ENCODE peak calls at places on chromosome 7, in seven cellular contexts. One of them, this sample, is unnamed. For H3K4me1, the result is how much of the 10 kb centered on the place peaks cover.

GRCh38 chr7:21617916-21618390 is 75.1 kb downstream of the DNAH11 start:
- DNase-seq in ovary: peak
- DNase-seq in hepatocyte: peak
- DNase-seq in aorta: peak
- DNase-seq in suprapubic skin: no peak
- DNase-seq in heart left ventricle: peak
- DNase-seq in tibial nerve: peak
- DNase-seq in this sample: peak

GRCh38 chr7:134195252-134195651 is 68.1 kb downstream of the LRGUK start:
- DNase-seq in hepatocyte: no peak
- DNase-seq in tibial nerve: no peak
- DNase-seq in ovary: no peak
- DNase-seq in aorta: no peak
- DNase-seq in heart left ventricle: no peak
- DNase-seq in suprapubic skin: no peak
- DNase-seq in this sample: no peak

GRCh38 chr7:23956769-23957556 is 246.9 kb downstream of the STK31 start:
- DNase-seq in ovary: no peak
- DNase-seq in suprapubic skin: no peak
- DNase-seq in heart left ventricle: no peak
- DNase-seq in tibial nerve: no peak
- DNase-seq in hepatocyte: peak
- DNase-seq in aorta: no peak
- DNase-seq in this sample: no peak

GRCh38 chr7:82821037-82821436 is 341.6 kb downstream of the PCLO start:
- DNase-seq in aorta: no peak
- DNase-seq in heart left ventricle: no peak
- DNase-seq in ovary: no peak
- DNase-seq in suprapubic skin: no peak
- DNase-seq in hepatocyte: no peak
- DNase-seq in tibial nerve: no peak
- DNase-seq in this sample: no peak

GRCh38 chr7:18345641-18346234 is 149.8 kb upstream of the HDAC9 start:
- DNase-seq in suprapubic skin: no peak
- DNase-seq in hepatocyte: peak
- DNase-seq in aorta: no peak
- DNase-seq in heart left ventricle: no peak
- DNase-seq in tibial nerve: peak
- DNase-seq in ovary: no peak
- DNase-seq in this sample: no peak

GRCh38 chr7:80087051-80087767 is 47.4 kb upstream of the GNAI1 start:
- DNase-seq in heart left ventricle: no peak
- DNase-seq in tibial nerve: no peak
- DNase-seq in hepatocyte: no peak
- DNase-seq in ovary: no peak
- DNase-seq in aorta: no peak
- DNase-seq in suprapubic skin: no peak
- DNase-seq in this sample: no peak

GRCh38 chr7:137408096-137408495 is 64.6 kb upstream of the PTN start:
- DNase-seq in heart left ventricle: no peak
- DNase-seq in aorta: no peak
- DNase-seq in suprapubic skin: no peak
- DNase-seq in ovary: no peak
- DNase-seq in hepatocyte: no peak
- DNase-seq in tibial nerve: no peak
- DNase-seq in this sample: no peak

GRCh38 chr7:108347616-108348015 is 108.6 kb downstream of the NRCAM start:
- DNase-seq in hepatocyte: peak
- DNase-seq in heart left ventricle: no peak
- DNase-seq in suprapubic skin: no peak
- DNase-seq in ovary: no peak
- DNase-seq in tibial nerve: no peak
- DNase-seq in aorta: no peak
- DNase-seq in this sample: no peak

GRCh38 chr7:8117195-8117594 is 144.8 kb downstream of the ICA1 start:
- DNase-seq in heart left ventricle: no peak
- DNase-seq in hepatocyte: no peak
- DNase-seq in ovary: no peak
- DNase-seq in aorta: no peak
- DNase-seq in suprapubic skin: no peak
- DNase-seq in tibial nerve: no peak
- DNase-seq in this sample: no peak

GRCh38 chr7:44990520-44991023 is 9.4 kb upstream of the CCM2 start:
- DNase-seq in aorta: no peak
- DNase-seq in heart left ventricle: no peak
- DNase-seq in tibial nerve: no peak
- DNase-seq in suprapubic skin: no peak
- DNase-seq in ovary: no peak
- DNase-seq in hepatocyte: no peak
- DNase-seq in this sample: no peak

GRCh38 chr7:107130487-107131220 is 38.1 kb upstream of the HBP1 start:
- DNase-seq in hepatocyte: no peak
- DNase-seq in tibial nerve: no peak
- DNase-seq in heart left ventricle: no peak
- DNase-seq in ovary: no peak
- DNase-seq in suprapubic skin: no peak
- DNase-seq in aorta: no peak
- DNase-seq in this sample: no peak

GRCh38 chr7:158531661-158532060 is 56.0 kb downstream of the PTPRN2 start:
- DNase-seq in suprapubic skin: no peak
- DNase-seq in hepatocyte: no peak
- DNase-seq in ovary: no peak
- DNase-seq in heart left ventricle: no peak
- DNase-seq in tibial nerve: no peak
- DNase-seq in aorta: no peak
- DNase-seq in this sample: no peak

GRCh38 chr7:100544949-100545635 is 6.1 kb downstream of the AGFG2 start:
- DNase-seq in tibial nerve: no peak
- DNase-seq in suprapubic skin: no peak
- DNase-seq in heart left ventricle: no peak
- DNase-seq in aorta: no peak
- DNase-seq in ovary: no peak
- DNase-seq in hepatocyte: no peak
- DNase-seq in this sample: no peak
- H3K4me1 ChIP-seq in tibial nerve: half or more
- H3K4me1 ChIP-seq in suprapubic skin: half or more
- H3K4me1 ChIP-seq in heart left ventricle: under half
- H3K4me1 ChIP-seq in aorta: under half
- H3K4me1 ChIP-seq in ovary: half or more
- H3K4me1 ChIP-seq in hepatocyte: under half
- H3K4me1 ChIP-seq in this sample: half or more

DNA sequence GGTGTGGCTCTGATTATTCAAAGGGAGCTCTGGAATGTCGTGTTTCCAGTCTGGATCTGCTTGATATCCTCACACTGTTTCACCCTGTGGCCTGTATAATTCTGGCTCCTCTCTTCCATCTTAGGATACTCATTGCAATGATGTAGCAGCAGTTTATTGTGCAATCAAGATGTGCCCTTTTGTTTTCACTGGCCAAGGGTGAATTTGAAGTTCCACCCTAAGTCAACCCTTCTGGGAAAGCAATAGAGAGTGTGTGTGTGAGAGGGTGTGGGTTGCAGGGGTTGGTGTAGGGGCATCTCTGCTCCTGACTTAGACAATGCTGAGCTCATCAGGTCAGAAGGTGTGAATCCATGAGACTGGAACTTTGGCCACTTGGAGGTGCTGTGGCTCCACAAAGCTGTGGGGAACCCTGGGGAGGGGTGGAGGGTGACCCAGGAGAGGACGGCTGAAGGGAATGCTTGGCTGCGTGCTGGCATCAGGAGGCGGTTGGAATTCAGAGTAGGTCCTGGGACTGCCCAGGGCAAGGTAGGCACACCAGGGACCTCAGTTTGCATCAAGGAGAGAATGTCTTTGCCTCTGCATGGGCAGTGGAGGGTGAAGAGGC is 118.0 kb upstream of the PRSS58 start:
- DNase-seq in heart left ventricle: no peak
- DNase-seq in ovary: no peak
- DNase-seq in hepatocyte: peak
- DNase-seq in aorta: no peak
- DNase-seq in suprapubic skin: no peak
- DNase-seq in tibial nerve: peak
- DNase-seq in this sample: no peak
- H3K27ac ChIP-seq in heart left ventricle: no peak
- H3K27ac ChIP-seq in ovary: no peak
- H3K27ac ChIP-seq in hepatocyte: no peak
- H3K27ac ChIP-seq in aorta: no peak
- H3K27ac ChIP-seq in suprapubic skin: no peak
- H3K27ac ChIP-seq in tibial nerve: no peak
- H3K27ac ChIP-seq in this sample: no peak

GRCh38 chr7:17039372-17039771 is 157.6 kb upstream of the AGR3 start:
- DNase-seq in aorta: no peak
- DNase-seq in hepatocyte: no peak
- DNase-seq in ovary: no peak
- DNase-seq in suprapubic skin: no peak
- DNase-seq in heart left ventricle: no peak
- DNase-seq in tibial nerve: no peak
- DNase-seq in this sample: no peak
- H3K4me1 ChIP-seq in aorta: under half
- H3K4me1 ChIP-seq in hepatocyte: under half
- H3K4me1 ChIP-seq in ovary: under half
- H3K4me1 ChIP-seq in suprapubic skin: under half
- H3K4me1 ChIP-seq in heart left ventricle: under half
- H3K4me1 ChIP-seq in tibial nerve: under half
- H3K4me1 ChIP-seq in this sample: under half

GRCh38 chr7:116524609-116525297 is at the start of gene CAV1:
- DNase-seq in hepatocyte: peak
- DNase-seq in aorta: peak
- DNase-seq in ovary: peak
- DNase-seq in suprapubic skin: peak
- DNase-seq in tibial nerve: peak
- DNase-seq in heart left ventricle: peak
- DNase-seq in this sample: peak
- H3K27ac ChIP-seq in hepatocyte: peak
- H3K27ac ChIP-seq in aorta: peak
- H3K27ac ChIP-seq in ovary: peak
- H3K27ac ChIP-seq in suprapubic skin: peak
- H3K27ac ChIP-seq in tibial nerve: peak
- H3K27ac ChIP-seq in heart left ventricle: peak
- H3K27ac ChIP-seq in this sample: peak

DNA sequence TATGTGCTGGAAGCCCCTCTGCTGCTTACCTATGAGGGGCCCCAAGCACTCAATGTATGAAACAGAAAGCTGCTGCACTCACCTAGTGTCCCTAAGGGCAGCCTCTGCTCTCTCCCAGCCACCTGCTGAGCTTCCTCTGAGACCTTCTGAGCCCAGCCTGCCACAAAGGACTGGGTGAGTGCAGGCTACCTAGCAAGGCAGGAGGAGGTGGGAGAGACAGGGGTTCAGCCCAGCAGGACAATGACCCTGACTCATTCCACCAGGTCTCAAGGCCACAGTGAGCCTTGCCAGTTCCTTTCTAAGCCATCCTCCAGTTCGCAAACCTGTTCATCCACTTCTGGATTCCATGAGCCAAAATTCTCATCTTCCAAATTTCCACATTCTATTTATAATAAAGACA is 16.3 kb downstream of the VOPP1 start:
- DNase-seq in heart left ventricle: no peak
- DNase-seq in tibial nerve: no peak
- DNase-seq in ovary: no peak
- DNase-seq in aorta: no peak
- DNase-seq in hepatocyte: no peak
- DNase-seq in suprapubic skin: no peak
- DNase-seq in this sample: no peak
- H3K4me1 ChIP-seq in heart left ventricle: under half
- H3K4me1 ChIP-seq in tibial nerve: under half
- H3K4me1 ChIP-seq in ovary: under half
- H3K4me1 ChIP-seq in aorta: under half
- H3K4me1 ChIP-seq in hepatocyte: under half
- H3K4me1 ChIP-seq in suprapubic skin: under half
- H3K4me1 ChIP-seq in this sample: under half

DNA sequence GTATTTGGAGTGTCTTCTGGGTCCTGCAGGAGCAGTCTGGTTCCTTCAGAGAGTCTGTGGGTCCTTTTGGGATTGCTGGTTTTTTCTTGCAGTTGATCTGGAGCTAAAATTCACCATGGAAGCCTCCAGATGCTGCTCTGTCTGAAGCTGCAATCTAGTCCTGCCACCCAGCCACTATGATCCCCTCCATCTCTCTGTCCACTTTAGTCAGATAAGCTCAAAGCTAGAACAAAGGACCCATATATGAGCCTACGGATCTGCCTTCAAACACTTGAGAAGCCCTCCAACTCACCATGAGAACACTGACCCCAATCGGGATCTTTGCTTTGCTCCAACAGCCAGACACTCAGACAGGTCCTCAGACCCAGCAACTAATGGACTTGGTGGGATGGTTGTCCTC is 618 bp upstream of the TBXAS1 start:
- DNase-seq in suprapubic skin: no peak
- DNase-seq in ovary: no peak
- DNase-seq in tibial nerve: no peak
- DNase-seq in heart left ventricle: no peak
- DNase-seq in aorta: no peak
- DNase-seq in hepatocyte: no peak
- DNase-seq in this sample: no peak
- H3K27ac ChIP-seq in suprapubic skin: no peak
- H3K27ac ChIP-seq in ovary: no peak
- H3K27ac ChIP-seq in tibial nerve: no peak
- H3K27ac ChIP-seq in heart left ventricle: no peak
- H3K27ac ChIP-seq in aorta: no peak
- H3K27ac ChIP-seq in hepatocyte: peak
- H3K27ac ChIP-seq in this sample: no peak

DNA sequence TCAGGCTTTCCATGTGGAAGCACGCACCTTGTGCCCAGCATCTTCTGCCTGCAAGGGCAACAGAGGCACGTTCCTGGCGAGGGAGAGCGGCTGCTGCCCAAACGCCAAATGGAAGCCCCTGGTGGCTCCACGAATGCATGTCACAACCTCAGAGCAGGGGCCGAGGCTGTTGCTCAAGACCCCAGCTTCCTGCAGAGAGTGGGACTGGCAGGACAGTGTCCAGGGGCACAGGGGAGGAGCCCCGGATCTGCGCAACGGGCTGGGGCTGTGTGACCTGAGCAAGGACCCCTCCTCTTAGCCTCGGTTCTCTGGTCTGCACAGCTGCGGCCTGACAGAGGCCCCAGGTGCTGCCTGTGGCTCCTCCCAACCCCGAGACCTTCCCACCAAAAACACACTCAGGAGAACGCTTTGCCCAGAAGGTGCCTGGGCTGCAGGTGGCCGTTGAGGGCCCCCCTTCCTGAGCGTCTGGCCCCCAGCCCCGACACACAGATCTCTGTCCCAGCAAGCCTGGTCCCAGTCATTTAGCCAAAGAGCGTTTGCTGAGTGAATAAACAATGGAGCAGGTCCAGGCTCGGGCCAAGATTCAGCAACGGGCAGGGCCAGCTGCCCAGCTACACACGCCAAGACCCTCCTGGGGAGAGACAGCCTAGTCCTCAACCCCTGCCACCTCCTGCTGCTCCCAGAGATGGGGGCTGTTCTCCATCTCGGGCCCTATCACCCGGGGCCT is 1.2 kb downstream of the MICALL2 start:
- DNase-seq in heart left ventricle: no peak
- DNase-seq in hepatocyte: no peak
- DNase-seq in ovary: no peak
- DNase-seq in aorta: no peak
- DNase-seq in suprapubic skin: no peak
- DNase-seq in tibial nerve: no peak
- DNase-seq in this sample: no peak
- H3K4me1 ChIP-seq in heart left ventricle: under half
- H3K4me1 ChIP-seq in hepatocyte: under half
- H3K4me1 ChIP-seq in ovary: under half
- H3K4me1 ChIP-seq in aorta: under half
- H3K4me1 ChIP-seq in suprapubic skin: half or more
- H3K4me1 ChIP-seq in tibial nerve: half or more
- H3K4me1 ChIP-seq in this sample: under half